ENCODE peak calls at places on chromosomes 2 and 18, in six cellular contexts. E is astrocyte of the spinal cord; C is effector memory CD4-positive, alpha-beta T cell; S is A549; I is mammary epithelial cell; X is NT2/D1. L is an unnamed sample.

GRCh38 chr2:175600024-175600831 is 401.8 kb downstream of the LNPK start:
- DNase-seq in I (peak; percentile 4), C (no peak), S (no peak), X (no peak), E (no peak), L (no peak)

GRCh38 chr2:204213588-204213987 is 277.0 kb downstream of the ICOS start:
- DNase-seq in C (no peak), I (no peak), E (no peak), S (no peak), X (no peak), L (no peak)

GRCh38 chr2:105857076-105857740 is 112.5 kb downstream of the NCK2 start:
- DNase-seq in I (peak; percentile 64), S (no peak), C (peak; percentile 36), X (no peak), E (no peak), L (no peak)

GRCh38 chr2:238915196-238915595 is 67.3 kb downstream of the TWIST2 start:
- DNase-seq in S (no peak), I (no peak), X (no peak), C (no peak), E (no peak), L (no peak)

GRCh38 chr2:11550302-11550701 is 16.5 kb downstream of the GREB1 start:
- DNase-seq in C (no peak), I (no peak), S (no peak), E (no peak), X (no peak), L (no peak)

GRCh38 chr18:79379931-79380815 is 15.6 kb upstream of the NFATC1 start:
- DNase-seq in S (no peak), X (no peak), E (no peak), I (no peak), C (no peak), L (no peak)

GRCh38 chr2:115160523-115161521 is 718.4 kb downstream of the DPP10 start:
- DNase-seq in I (no peak), X (no peak), S (no peak), C (no peak), E (no peak), L (no peak)

GRCh38 chr2:71683070-71683469 is 229.7 kb downstream of the DYSF start:
- DNase-seq in E (no peak), C (no peak), S (no peak), I (no peak), X (no peak), L (no peak)

GRCh38 chr2:101766871-101767739 is 69.6 kb downstream of the MAP4K4 start:
- DNase-seq in X (no peak), S (peak; percentile 70), E (peak; percentile 96), C (no peak), I (peak; percentile 85), L (no peak)

GRCh38 chr2:240881913-240882312 is 13.3 kb downstream of the AGXT start:
- DNase-seq in S (no peak), E (no peak), X (no peak), C (no peak), I (no peak), L (no peak)

GRCh38 chr2:21454839-21455238 is 331.1 kb downstream of the TDRD15 start:
- DNase-seq in C (no peak), I (no peak), E (no peak), S (no peak), X (no peak), L (no peak)

GRCh38 chr2:172084734-172085459 is 410 bp upstream of the DLX1 start:
- DNase-seq in I (peak; percentile 97), X (peak; percentile 89), E (peak; percentile 93), S (peak; percentile 93), C (peak; percentile 43), L (peak; percentile 84)

GRCh38 chr2:189411860-189412259 is 29.4 kb upstream of the WDR75 start:
- DNase-seq in C (no peak), X (no peak), S (peak; percentile 11), E (peak; percentile 95), I (peak; percentile 42), L (no peak)

GRCh38 chr2:168424112-168424951 is 31.7 kb upstream of the CERS6 start:
- DNase-seq in X (no peak), I (no peak), C (no peak), S (no peak), E (peak; percentile 68), L (no peak)

GRCh38 chr2:174840436-174840835 is 76.2 kb upstream of the CHRNA1 start:
- DNase-seq in C (no peak), I (no peak), S (no peak), X (no peak), E (peak; percentile 60), L (no peak)

GRCh38 chr18:60372598-60372997 is at the start of gene MC4R:
- DNase-seq in E (peak; percentile 86), S (peak; percentile 29), C (no peak), I (peak; percentile 35), X (no peak), L (no peak)

GRCh38 chr18:31551883-31552282 is 39.8 kb upstream of the TTR start:
- DNase-seq in E (no peak), I (no peak), X (no peak), S (no peak), C (no peak), L (no peak)

GRCh38 chr2:11398710-11399109 is 54.3 kb upstream of the ROCK2 start:
- DNase-seq in I (no peak), S (no peak), C (no peak), E (no peak), X (no peak), L (no peak)

GRCh38 chr18:39448942-39449341 is 1883.3 kb upstream of the CELF4 start:
- DNase-seq in C (no peak), X (no peak), I (peak; percentile 44), S (no peak), E (peak; percentile 27), L (no peak)

GRCh38 chr2:11681722-11682589 is 12.0 kb upstream of the NTSR2 start:
- DNase-seq in X (peak; percentile 33), S (peak; percentile 43), I (no peak), C (peak; percentile 19), E (no peak), L (no peak)

GRCh38 chr18:58911241-58911640 is 46.6 kb downstream of the ZNF532 start:
- DNase-seq in C (no peak), X (no peak), S (no peak), E (no peak), I (no peak), L (no peak)

GRCh38 chr2:69166812-69167468 is 154.0 kb downstream of the ANTXR1 start:
- DNase-seq in E (no peak), S (no peak), C (no peak), X (no peak), I (no peak), L (no peak)

GRCh38 chr18:35497334-35498197 is at the start of gene INO80C:
- DNase-seq in X (peak; percentile 80), S (peak; percentile 92), I (peak; percentile 94), C (peak; percentile 86), E (peak; percentile 96), L (peak; percentile 98)

GRCh38 chr18:35491689-35492077 is 6.1 kb downstream of the INO80C start:
- DNase-seq in X (no peak), C (no peak), I (no peak), E (peak; percentile 49), S (no peak), L (no peak)

GRCh38 chr18:35494281-35494825 is 3.4 kb downstream of the INO80C start:
- DNase-seq in C (no peak), I (no peak), S (no peak), E (no peak), X (no peak), L (no peak)

GRCh38 chr18:35497006-35497333 is 790 bp downstream of the INO80C start:
- DNase-seq in I (no peak), C (no peak), E (peak; percentile 66), X (no peak), S (no peak), L (no peak)

DNA sequence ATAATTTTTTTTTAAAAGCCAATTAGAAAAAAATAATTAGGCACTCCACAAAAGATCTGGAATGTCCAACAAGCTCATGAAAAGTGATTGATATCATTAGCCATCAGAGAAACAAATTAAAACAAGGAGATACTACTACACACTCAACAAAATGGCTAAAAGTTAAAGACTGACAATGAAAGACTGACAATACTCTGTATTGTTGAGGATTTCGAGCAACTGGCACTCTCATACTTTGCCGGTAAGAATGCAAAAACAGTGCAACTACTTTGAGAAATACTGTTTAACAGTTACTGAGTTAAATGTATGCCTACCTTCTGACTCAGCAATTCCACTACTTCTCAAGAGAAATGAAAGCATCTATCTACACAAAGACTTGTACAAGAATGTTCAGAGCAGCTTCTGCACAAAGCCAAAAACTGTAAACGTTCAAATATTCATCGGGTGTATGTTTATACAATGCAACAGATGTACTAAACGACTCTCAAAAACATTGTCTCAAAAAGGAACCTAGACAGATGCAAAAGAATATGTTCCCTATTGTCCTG is 1.9 kb downstream of the INO80C start:
- DNase-seq in I (no peak), C (no peak), X (no peak), E (peak; percentile 45), S (no peak), L (no peak)
- H3K4me3 ChIP-seq in I (no peak overlapping the region), C (no peak overlapping the region), X (no peak overlapping the region), E (no peak overlapping the region), S (no peak overlapping the region), L (no peak overlapping the region)

DNA sequence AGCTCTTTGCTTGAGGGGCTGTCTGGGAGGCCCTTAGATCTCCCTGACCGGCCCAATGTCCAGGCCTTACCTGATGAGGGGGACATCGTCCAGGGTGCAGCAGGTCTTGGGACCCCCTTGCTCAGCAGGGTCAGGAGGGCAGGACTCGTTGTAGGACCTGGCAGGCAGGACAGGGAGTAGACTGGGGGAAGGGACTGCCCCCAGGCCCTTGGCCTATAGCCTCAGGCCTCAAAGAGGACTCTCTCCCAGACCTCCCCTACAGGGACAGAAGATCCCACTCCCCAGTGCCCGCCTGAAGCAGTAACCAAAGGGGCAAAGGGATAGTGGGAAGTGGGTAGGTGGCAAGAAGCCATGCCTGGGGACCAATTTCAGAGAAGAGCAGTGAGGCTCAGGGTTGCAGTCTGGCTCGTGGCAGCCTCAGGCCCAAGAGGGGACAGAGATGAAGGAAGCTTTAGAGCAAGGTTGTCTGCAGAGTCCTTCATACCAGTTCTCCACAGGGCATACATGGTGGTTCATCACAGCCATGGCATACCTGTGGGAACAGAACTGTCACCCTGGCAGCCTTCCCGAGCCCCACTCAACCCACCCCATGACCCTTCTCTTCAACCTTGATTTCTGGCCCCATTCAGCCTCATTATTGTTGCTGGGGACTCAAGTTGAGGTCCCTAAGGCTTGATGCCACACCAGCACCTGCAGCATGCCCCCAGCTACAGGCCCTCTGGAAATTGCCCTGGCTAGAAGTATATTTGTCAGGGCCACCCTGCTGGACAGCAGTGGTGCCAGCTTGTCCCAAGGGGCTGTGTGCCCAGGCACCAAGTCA is 1.3 kb downstream of the TMEM150A start:
- DNase-seq in X (no peak), E (no peak), S (no peak), C (no peak), I (no peak), L (no peak)
- H3K4me3 ChIP-seq in X (peak overlapping the region; percentile 69), E (peak overlapping the region; percentile 80), S (peak overlapping the region; percentile 66), C (peak overlapping the region; percentile 80), I (peak overlapping the region; percentile 69), L (no peak overlapping the region)

DNA sequence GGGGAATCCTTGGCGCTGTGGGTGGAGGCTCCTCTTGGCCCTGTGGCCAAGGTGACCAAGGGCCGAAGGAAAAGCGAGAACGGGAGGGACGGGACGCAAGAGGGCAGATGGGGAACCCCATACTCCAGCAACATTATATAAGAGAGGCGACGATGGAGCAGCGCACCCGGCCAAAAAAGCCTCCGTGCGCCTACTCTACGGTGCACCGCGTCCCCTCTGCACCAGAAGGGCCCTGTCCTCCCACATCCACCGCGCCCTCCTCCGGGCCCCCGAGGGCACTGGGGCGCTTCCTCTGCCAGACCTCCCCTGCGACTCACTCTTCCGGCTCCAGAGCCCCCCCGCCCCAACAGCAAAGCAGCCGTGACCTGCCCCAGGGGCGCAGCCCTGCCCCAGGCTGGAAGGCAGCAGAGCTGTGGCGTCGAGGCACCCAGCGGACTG is 106.1 kb upstream of the CD302 start:
- DNase-seq in E (no peak), I (no peak), C (peak; percentile 37), X (no peak), S (no peak), L (peak; percentile 17)
- H3K4me3 ChIP-seq in E (peak overlapping the region; percentile 17), I (peak overlapping the region; percentile 46), C (peak overlapping the region; percentile 73), X (peak overlapping the region; percentile 68), S (peak overlapping the region; percentile 43), L (peak overlapping the region; percentile 50)

GRCh38 chr2:33350632-33351031 is 125.8 kb upstream of the RASGRP3 start:
- DNase-seq in S (no peak), X (no peak), C (no peak), E (no peak), I (no peak), L (no peak)
- H3K4me3 ChIP-seq in S (no peak overlapping the region), X (no peak overlapping the region), C (no peak overlapping the region), E (no peak overlapping the region), I (no peak overlapping the region), L (no peak overlapping the region)

L was measured in HL-60.